ENCODE peak calls at places on chromosomes 7 and 10, in ten cellular contexts. One of them, this sample, is unnamed.

GRCh38 chr7:76515999-76516443 is 5.7 kb downstream of the UPK3B start:
- DNase-seq in fibroblast of pulmonary artery: peak
- DNase-seq in Peyer's patch: peak
- DNase-seq in glutamatergic neuron: peak
- DNase-seq in left ventricle myocardium inferior: peak
- DNase-seq in hepatocyte: no peak
- DNase-seq in endothelial cell: peak
- DNase-seq in GM23338: peak
- DNase-seq in H9: no peak
- DNase-seq in adrenal gland: peak
- DNase-seq in this sample: peak

GRCh38 chr7:15317215-15317614 is 244.6 kb downstream of the AGMO start:
- DNase-seq in fibroblast of pulmonary artery: no peak
- DNase-seq in Peyer's patch: no peak
- DNase-seq in glutamatergic neuron: no peak
- DNase-seq in left ventricle myocardium inferior: no peak
- DNase-seq in hepatocyte: no peak
- DNase-seq in endothelial cell: no peak
- DNase-seq in GM23338: no peak
- DNase-seq in H9: no peak
- DNase-seq in adrenal gland: no peak
- DNase-seq in this sample: no peak

GRCh38 chr7:85770332-85770731 is 583.5 kb upstream of the SEMA3D start:
- DNase-seq in fibroblast of pulmonary artery: no peak
- DNase-seq in Peyer's patch: no peak
- DNase-seq in glutamatergic neuron: no peak
- DNase-seq in left ventricle myocardium inferior: no peak
- DNase-seq in hepatocyte: no peak
- DNase-seq in endothelial cell: no peak
- DNase-seq in GM23338: no peak
- DNase-seq in H9: no peak
- DNase-seq in adrenal gland: no peak
- DNase-seq in this sample: no peak

GRCh38 chr7:74480861-74481417 is 27.2 kb downstream of the GTF2IRD1 start:
- DNase-seq in fibroblast of pulmonary artery: peak
- DNase-seq in Peyer's patch: peak
- DNase-seq in glutamatergic neuron: no peak
- DNase-seq in left ventricle myocardium inferior: peak
- DNase-seq in hepatocyte: peak
- DNase-seq in endothelial cell: peak
- DNase-seq in GM23338: no peak
- DNase-seq in H9: no peak
- DNase-seq in adrenal gland: peak
- DNase-seq in this sample: no peak

GRCh38 chr10:89213191-89213808 is 6.2 kb upstream of the CH25H start:
- DNase-seq in fibroblast of pulmonary artery: peak
- DNase-seq in Peyer's patch: no peak
- DNase-seq in glutamatergic neuron: no peak
- DNase-seq in left ventricle myocardium inferior: no peak
- DNase-seq in hepatocyte: peak
- DNase-seq in endothelial cell: no peak
- DNase-seq in GM23338: peak
- DNase-seq in H9: no peak
- DNase-seq in adrenal gland: peak
- DNase-seq in this sample: no peak

GRCh38 chr7:100008525-100008924 is 6.9 kb upstream of the ZKSCAN1 start:
- DNase-seq in fibroblast of pulmonary artery: no peak
- DNase-seq in Peyer's patch: peak
- DNase-seq in glutamatergic neuron: no peak
- DNase-seq in left ventricle myocardium inferior: no peak
- DNase-seq in hepatocyte: peak
- DNase-seq in endothelial cell: no peak
- DNase-seq in GM23338: no peak
- DNase-seq in H9: no peak
- DNase-seq in adrenal gland: no peak
- DNase-seq in this sample: no peak

GRCh38 chr7:44607141-44608068 is 978 bp downstream of the OGDH start:
- DNase-seq in fibroblast of pulmonary artery: no peak
- DNase-seq in Peyer's patch: no peak
- DNase-seq in glutamatergic neuron: no peak
- DNase-seq in left ventricle myocardium inferior: no peak
- DNase-seq in hepatocyte: no peak
- DNase-seq in endothelial cell: no peak
- DNase-seq in GM23338: no peak
- DNase-seq in H9: no peak
- DNase-seq in adrenal gland: no peak
- DNase-seq in this sample: no peak

GRCh38 chr7:31875424-31875823 is 188.4 kb downstream of the PPP1R17 start:
- DNase-seq in fibroblast of pulmonary artery: peak
- DNase-seq in Peyer's patch: no peak
- DNase-seq in glutamatergic neuron: no peak
- DNase-seq in left ventricle myocardium inferior: no peak
- DNase-seq in hepatocyte: no peak
- DNase-seq in endothelial cell: no peak
- DNase-seq in GM23338: no peak
- DNase-seq in H9: no peak
- DNase-seq in adrenal gland: peak
- DNase-seq in this sample: no peak

GRCh38 chr7:2805213-2806003 is 38.7 kb downstream of the GNA12 start:
- DNase-seq in fibroblast of pulmonary artery: peak
- DNase-seq in Peyer's patch: no peak
- DNase-seq in glutamatergic neuron: no peak
- DNase-seq in left ventricle myocardium inferior: peak
- DNase-seq in hepatocyte: peak
- DNase-seq in endothelial cell: no peak
- DNase-seq in GM23338: no peak
- DNase-seq in H9: no peak
- DNase-seq in adrenal gland: peak
- DNase-seq in this sample: no peak

GRCh38 chr7:36871863-36872262 is 147.6 kb upstream of the AOAH start:
- DNase-seq in fibroblast of pulmonary artery: no peak
- DNase-seq in Peyer's patch: no peak
- DNase-seq in glutamatergic neuron: no peak
- DNase-seq in left ventricle myocardium inferior: no peak
- DNase-seq in hepatocyte: no peak
- DNase-seq in endothelial cell: no peak
- DNase-seq in GM23338: no peak
- DNase-seq in H9: no peak
- DNase-seq in adrenal gland: no peak
- DNase-seq in this sample: peak

GRCh38 chr7:82051641-82052040 is 281.8 kb upstream of the HGF start:
- DNase-seq in fibroblast of pulmonary artery: no peak
- DNase-seq in Peyer's patch: no peak
- DNase-seq in glutamatergic neuron: no peak
- DNase-seq in left ventricle myocardium inferior: no peak
- DNase-seq in hepatocyte: no peak
- DNase-seq in endothelial cell: no peak
- DNase-seq in GM23338: no peak
- DNase-seq in H9: no peak
- DNase-seq in adrenal gland: no peak
- DNase-seq in this sample: no peak

GRCh38 chr7:38147005-38147404 is 31.0 kb upstream of the STARD3NL start:
- DNase-seq in fibroblast of pulmonary artery: no peak
- DNase-seq in Peyer's patch: no peak
- DNase-seq in glutamatergic neuron: no peak
- DNase-seq in left ventricle myocardium inferior: no peak
- DNase-seq in hepatocyte: peak
- DNase-seq in endothelial cell: no peak
- DNase-seq in GM23338: no peak
- DNase-seq in H9: no peak
- DNase-seq in adrenal gland: no peak
- DNase-seq in this sample: no peak

GRCh38 chr10:96765406-96766240 is 45.3 kb upstream of the PIK3AP1 start:
- DNase-seq in fibroblast of pulmonary artery: peak
- DNase-seq in Peyer's patch: peak
- DNase-seq in glutamatergic neuron: peak
- DNase-seq in left ventricle myocardium inferior: peak
- DNase-seq in hepatocyte: peak
- DNase-seq in endothelial cell: peak
- DNase-seq in GM23338: peak
- DNase-seq in H9: peak
- DNase-seq in adrenal gland: peak
- DNase-seq in this sample: peak

GRCh38 chr7:138573741-138574140 is 113.7 kb downstream of the TRIM24 start:
- DNase-seq in fibroblast of pulmonary artery: no peak
- DNase-seq in Peyer's patch: no peak
- DNase-seq in glutamatergic neuron: no peak
- DNase-seq in left ventricle myocardium inferior: no peak
- DNase-seq in hepatocyte: no peak
- DNase-seq in endothelial cell: no peak
- DNase-seq in GM23338: no peak
- DNase-seq in H9: no peak
- DNase-seq in adrenal gland: no peak
- DNase-seq in this sample: no peak

DNA sequence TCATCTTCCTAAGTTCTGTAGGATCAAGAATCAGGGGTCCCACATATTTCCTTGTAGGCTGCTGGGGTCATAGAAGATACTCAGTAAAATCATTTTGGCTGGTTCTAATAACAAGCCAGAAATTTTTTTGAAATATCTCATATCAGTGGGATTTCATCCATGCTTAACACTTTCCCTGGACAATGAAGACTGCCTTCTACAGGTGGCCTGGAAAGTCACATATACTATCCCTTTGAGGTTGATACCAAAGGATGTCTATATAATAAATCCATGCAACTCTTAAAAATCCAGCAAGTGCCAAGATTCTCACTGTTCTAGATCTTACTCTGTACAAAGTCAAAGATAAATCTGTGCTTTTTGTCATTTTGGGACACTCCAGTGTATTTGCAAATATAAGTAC is 225.8 kb upstream of the NEBL start:
- DNase-seq in fibroblast of pulmonary artery: no peak
- DNase-seq in Peyer's patch: no peak
- DNase-seq in glutamatergic neuron: no peak
- DNase-seq in left ventricle myocardium inferior: no peak
- DNase-seq in hepatocyte: no peak
- DNase-seq in endothelial cell: no peak
- DNase-seq in GM23338: no peak
- DNase-seq in H9: no peak
- DNase-seq in adrenal gland: no peak
- DNase-seq in this sample: no peak
- TF ChIP-seq CTCF in fibroblast of pulmonary artery: no peak
- TF ChIP-seq CTCF in Peyer's patch: no peak
- TF ChIP-seq CTCF in glutamatergic neuron: no peak
- TF ChIP-seq CTCF in left ventricle myocardium inferior: no peak
- TF ChIP-seq CTCF in hepatocyte: no peak
- TF ChIP-seq CTCF in endothelial cell: no peak
- TF ChIP-seq CTCF in GM23338: no peak
- TF ChIP-seq CTCF in H9: no peak
- TF ChIP-seq CTCF in adrenal gland: no peak
- TF ChIP-seq CTCF in this sample: no peak

DNA sequence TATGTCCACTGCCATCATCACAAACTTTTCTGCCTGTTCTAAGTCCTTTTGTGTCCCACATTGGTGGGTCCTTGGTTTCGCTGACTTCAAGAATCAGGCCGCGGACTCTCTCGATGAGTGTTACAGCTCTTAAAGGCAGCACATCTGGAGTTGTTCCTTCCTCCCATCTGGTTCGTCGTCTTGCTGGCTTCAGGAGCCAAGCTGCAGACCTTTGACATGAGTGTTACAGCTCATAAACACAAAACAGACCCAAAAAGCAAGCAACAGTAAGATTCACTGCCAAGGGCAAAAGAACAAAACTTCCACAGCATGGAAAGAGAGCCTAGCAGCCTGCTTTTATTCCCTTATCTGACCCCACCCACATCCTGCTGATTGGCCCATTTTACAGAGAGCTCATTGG is 30.2 kb downstream of the ASNS start:
- DNase-seq in fibroblast of pulmonary artery: no peak
- DNase-seq in Peyer's patch: no peak
- DNase-seq in glutamatergic neuron: no peak
- DNase-seq in left ventricle myocardium inferior: no peak
- DNase-seq in hepatocyte: no peak
- DNase-seq in endothelial cell: no peak
- DNase-seq in GM23338: no peak
- DNase-seq in H9: no peak
- DNase-seq in adrenal gland: no peak
- DNase-seq in this sample: no peak
- TF ChIP-seq CTCF in fibroblast of pulmonary artery: no peak
- TF ChIP-seq CTCF in Peyer's patch: no peak
- TF ChIP-seq CTCF in glutamatergic neuron: no peak
- TF ChIP-seq CTCF in left ventricle myocardium inferior: no peak
- TF ChIP-seq CTCF in hepatocyte: no peak
- TF ChIP-seq CTCF in endothelial cell: no peak
- TF ChIP-seq CTCF in GM23338: no peak
- TF ChIP-seq CTCF in H9: no peak
- TF ChIP-seq CTCF in adrenal gland: no peak
- TF ChIP-seq CTCF in this sample: no peak

GRCh38 chr7:90595801-90596683 is at the start of gene CDK14:
- DNase-seq in fibroblast of pulmonary artery: peak
- DNase-seq in Peyer's patch: peak
- DNase-seq in glutamatergic neuron: peak
- DNase-seq in left ventricle myocardium inferior: peak
- DNase-seq in hepatocyte: peak
- DNase-seq in endothelial cell: peak
- DNase-seq in GM23338: peak
- DNase-seq in H9: peak
- DNase-seq in adrenal gland: peak
- DNase-seq in this sample: peak
- TF ChIP-seq CTCF in fibroblast of pulmonary artery: peak
- TF ChIP-seq CTCF in Peyer's patch: peak
- TF ChIP-seq CTCF in glutamatergic neuron: peak
- TF ChIP-seq CTCF in left ventricle myocardium inferior: peak
- TF ChIP-seq CTCF in hepatocyte: peak
- TF ChIP-seq CTCF in endothelial cell: peak
- TF ChIP-seq CTCF in GM23338: no peak
- TF ChIP-seq CTCF in H9: peak
- TF ChIP-seq CTCF in adrenal gland: peak
- TF ChIP-seq CTCF in this sample: peak

DNA sequence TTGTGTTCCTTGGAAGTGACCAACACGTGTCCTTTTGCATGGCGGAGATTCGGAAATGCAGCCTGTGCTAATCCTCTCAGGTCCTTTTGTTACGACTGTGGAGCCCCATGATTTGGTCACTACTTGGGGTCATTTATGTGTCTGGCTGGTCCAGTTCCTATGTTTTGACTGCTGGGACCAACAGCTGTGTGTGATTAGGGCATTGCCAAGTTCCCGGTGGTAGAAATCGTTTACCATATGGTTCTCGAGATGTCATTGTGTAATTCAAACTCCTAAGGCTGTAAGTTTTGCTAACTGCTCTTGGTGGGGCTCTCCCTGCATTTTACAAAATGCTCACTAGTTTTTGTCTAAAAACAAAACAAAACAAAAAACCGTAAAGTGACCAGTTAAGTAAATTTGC is 62.0 kb downstream of the CCNY start:
- DNase-seq in fibroblast of pulmonary artery: peak
- DNase-seq in Peyer's patch: no peak
- DNase-seq in glutamatergic neuron: no peak
- DNase-seq in left ventricle myocardium inferior: no peak
- DNase-seq in hepatocyte: no peak
- DNase-seq in endothelial cell: no peak
- DNase-seq in GM23338: no peak
- DNase-seq in H9: no peak
- DNase-seq in adrenal gland: no peak
- DNase-seq in this sample: no peak
- TF ChIP-seq CTCF in fibroblast of pulmonary artery: no peak
- TF ChIP-seq CTCF in Peyer's patch: no peak
- TF ChIP-seq CTCF in glutamatergic neuron: no peak
- TF ChIP-seq CTCF in left ventricle myocardium inferior: no peak
- TF ChIP-seq CTCF in hepatocyte: no peak
- TF ChIP-seq CTCF in endothelial cell: no peak
- TF ChIP-seq CTCF in GM23338: no peak
- TF ChIP-seq CTCF in H9: no peak
- TF ChIP-seq CTCF in adrenal gland: no peak
- TF ChIP-seq CTCF in this sample: no peak